ENCODE peak calls at places on chromosomes 6 and 20, in eight cellular contexts. N, M, C, P, H, Y, Z and S are unnamed samples.

GRCh38 chr6:126100386-126100785 is 114.0 kb downstream of the TRMT11 start:
- DNase-seq in Y (no peak), M (no peak), H (no peak), Z (no peak), N (no peak), P (no peak), C (no peak), S (no peak)

GRCh38 chr20:13212750-13213149 is 8.3 kb upstream of the ISM1 start:
- DNase-seq in Z (no peak), H (no peak), Y (no peak), C (no peak), P (peak; percentile 37), N (peak; percentile 54), M (no peak), S (no peak)

GRCh38 chr6:73521351-73522254 is 771 bp upstream of the EEF1A1 start:
- DNase-seq in M (no peak), Y (peak; percentile 83), C (peak; percentile 77), H (no peak), Z (peak; percentile 76), N (peak; percentile 77), P (peak; percentile 54), S (no peak)

GRCh38 chr20:52372169-52372568 is 180.6 kb upstream of the ZFP64 start:
- DNase-seq in P (no peak), H (no peak), M (no peak), C (no peak), Z (no peak), N (no peak), Y (no peak), S (no peak)

GRCh38 chr6:19279137-19279747 is 557.9 kb upstream of the ID4 start:
- DNase-seq in H (no peak), Y (no peak), N (no peak), M (no peak), P (no peak), C (no peak), Z (no peak), S (no peak)

GRCh38 chr20:34791289-34792020 is 34.0 kb downstream of the NCOA6 start:
- DNase-seq in C (no peak), Z (no peak), P (no peak), Y (no peak), N (no peak), H (no peak), M (no peak), S (no peak)

GRCh38 chr6:73782911-73783310 is 86.9 kb downstream of the CD109 start:
- DNase-seq in Z (no peak), Y (no peak), C (no peak), M (no peak), N (no peak), H (no peak), P (no peak), S (no peak)

GRCh38 chr6:21386744-21387143 is 206.8 kb upstream of the SOX4 start:
- DNase-seq in M (no peak), Z (no peak), P (no peak), Y (no peak), C (no peak), N (no peak), H (no peak), S (no peak)

GRCh38 chr6:68746376-68746775 is 111.3 kb downstream of the ADGRB3 start:
- DNase-seq in M (no peak), N (no peak), Z (no peak), P (no peak), Y (no peak), H (no peak), C (no peak), S (no peak)

GRCh38 chr20:36468149-36469000 is 72.9 kb upstream of the MYL9 start:
- DNase-seq in C (no peak), M (no peak), H (no peak), P (no peak), Y (no peak), N (no peak), Z (peak; percentile 71), S (no peak)

GRCh38 chr20:61993058-61993457 is 72.6 kb downstream of the TAF4 start:
- DNase-seq in N (no peak), C (no peak), Y (no peak), P (no peak), H (no peak), Z (no peak), M (no peak), S (no peak)

GRCh38 chr20:6416371-6416770 is 293.5 kb upstream of the FERMT1 start:
- DNase-seq in Y (no peak), N (no peak), C (no peak), P (no peak), H (no peak), M (no peak), Z (no peak), S (no peak)

GRCh38 chr6:166004491-166005275 is 163.0 kb downstream of the TBXT start:
- DNase-seq in Y (no peak), P (no peak), C (no peak), H (no peak), M (no peak), N (no peak), Z (no peak), S (no peak)

GRCh38 chr6:37130704-37131103 is 39.2 kb upstream of the PIM1 start:
- DNase-seq in Y (no peak), H (no peak), N (no peak), Z (no peak), M (no peak), P (no peak), C (no peak), S (peak; percentile 82)

GRCh38 chr20:64102647-64103354 is 4.6 kb downstream of the NPBWR2 start:
- DNase-seq in P (no peak), Z (peak; percentile 40), Y (no peak), H (no peak), C (no peak), N (no peak), M (no peak), S (no peak)

GRCh38 chr20:10040070-10040970 is 5.5 kb downstream of the ANKEF1 start:
- DNase-seq in P (no peak), H (no peak), N (no peak), Z (no peak), Y (no peak), C (no peak), M (no peak), S (no peak)

GRCh38 chr20:19644085-19644484 is 114.0 kb upstream of the RIN2 start:
- DNase-seq in H (no peak), M (no peak), N (no peak), Z (no peak), P (no peak), Y (no peak), C (no peak), S (no peak)

GRCh38 chr20:64079273-64080012 is at the start of gene RGS19:
- DNase-seq in H (peak; percentile 46), Z (peak; percentile 22), C (peak; percentile 76), N (peak; percentile 85), P (peak; percentile 78), M (peak; percentile 77), Y (no peak), S (no peak)

GRCh38 chr20:46713957-46714834 is 4.7 kb downstream of the SLC2A10 start:
- DNase-seq in C (no peak), P (no peak), H (no peak), N (no peak), Z (no peak), M (no peak), Y (no peak), S (no peak)

GRCh38 chr20:40073535-40074111 is 615.4 kb downstream of the MAFB start:
- DNase-seq in P (no peak), N (no peak), H (no peak), M (no peak), Z (no peak), C (no peak), Y (no peak), S (no peak)

GRCh38 chr6:156674197-156674596 is 103.0 kb upstream of the ARID1B start:
- DNase-seq in N (no peak), H (no peak), P (no peak), Y (no peak), Z (no peak), C (no peak), M (no peak), S (no peak)

GRCh38 chr6:90393232-90393884 is 96.7 kb upstream of the BACH2 start:
- DNase-seq in N (peak; percentile 71), H (peak; percentile 68), P (peak; percentile 77), Z (peak; percentile 42), Y (peak; percentile 35), M (peak; percentile 48), C (peak; percentile 73), S (no peak)

GRCh38 chr20:14882846-14883245 is 545.4 kb upstream of the FLRT3 start:
- DNase-seq in Y (no peak), Z (no peak), N (no peak), C (no peak), M (no peak), P (no peak), H (no peak), S (no peak)

GRCh38 chr6:89597372-89597771 is 41.2 kb downstream of the LYRM2 start:
- DNase-seq in N (no peak), P (peak; percentile 57), C (no peak), Y (no peak), Z (no peak), H (no peak), M (no peak), S (no peak)

GRCh38 chr6:12150812-12151432 is 138.8 kb downstream of the HIVEP1 start:
- DNase-seq in H (no peak), Y (peak; percentile 60), C (peak; percentile 56), N (no peak), P (no peak), M (no peak), Z (no peak), S (no peak)

GRCh38 chr20:10761786-10762185 is 88.0 kb upstream of the JAG1 start:
- DNase-seq in P (no peak), N (no peak), Y (no peak), M (no peak), C (no peak), H (no peak), Z (no peak), S (no peak)

GRCh38 chr6:51936536-51936935 is 150.9 kb downstream of the PKHD1 start:
- DNase-seq in Z (no peak), Y (no peak), C (no peak), M (no peak), N (no peak), P (no peak), H (no peak), S (no peak)